ENCODE peak calls at places on chromosome 2, in six cellular contexts. H, A, J, L, S and V are unnamed samples.

GRCh38 chr2:224894356-224894755 is 147.9 kb downstream of the DOCK10 start:
- DNase-seq in J (no peak), L (no peak), H (no peak), A (no peak), S (no peak), V (no peak)

GRCh38 chr2:2655451-2655850 is 324.4 kb upstream of the MYT1L start:
- DNase-seq in A (no peak), L (no peak), S (no peak), J (no peak), H (no peak), V (no peak)

GRCh38 chr2:47719099-47719498 is 63.8 kb upstream of the MSH6 start:
- DNase-seq in J (no peak), L (no peak), S (no peak), A (no peak), H (no peak), V (no peak)

GRCh38 chr2:10303174-10303633 is 500 bp downstream of the HPCAL1 start:
- DNase-seq in L (no peak), A (no peak), S (peak; percentile 41), H (no peak), J (no peak), V (peak; percentile 60)

GRCh38 chr2:132589060-132589765 is 80.8 kb downstream of the LYPD1 start:
- DNase-seq in H (no peak), S (no peak), L (no peak), J (no peak), A (no peak), V (no peak)

GRCh38 chr2:161416633-161417427 is 733 bp downstream of the TBR1 start:
- DNase-seq in A (no peak), H (no peak), L (no peak), S (no peak), J (no peak), V (no peak)

GRCh38 chr2:64374686-64375085 is 79.3 kb upstream of the LGALSL start:
- DNase-seq in J (peak; percentile 24), A (no peak), H (no peak), L (peak; percentile 27), S (peak; percentile 31), V (no peak)

GRCh38 chr2:69549421-69549820 is 94.1 kb downstream of the AAK1 start:
- DNase-seq in S (no peak), H (no peak), L (no peak), J (no peak), A (no peak), V (no peak)

GRCh38 chr2:238142382-238143205 is 4.1 kb downstream of the KLHL30 start:
- DNase-seq in J (no peak), H (no peak), S (no peak), A (no peak), L (no peak), V (no peak)

GRCh38 chr2:221606369-221606768 is 34.3 kb upstream of the EPHA4 start:
- DNase-seq in J (no peak), S (no peak), L (no peak), H (no peak), A (no peak), V (no peak)

GRCh38 chr2:138421315-138421970 is 80.1 kb upstream of the SPOPL start:
- DNase-seq in L (no peak), J (no peak), A (peak; percentile 30), H (no peak), S (no peak), V (no peak)

GRCh38 chr2:190677255-190677654 is 28.4 kb downstream of the NAB1 start:
- DNase-seq in S (no peak), H (no peak), L (no peak), J (no peak), A (no peak), V (no peak)

GRCh38 chr2:29420484-29420883 is 305.3 kb downstream of the CLIP4 start:
- DNase-seq in H (no peak), A (no peak), J (no peak), S (no peak), L (no peak), V (no peak)

GRCh38 chr2:239488078-239488590 is 87.3 kb upstream of the HDAC4 start:
- DNase-seq in J (no peak), A (no peak), S (no peak), H (no peak), L (no peak), V (no peak)

GRCh38 chr2:189092936-189093335 is 86.6 kb downstream of the COL5A2 start:
- DNase-seq in J (peak; percentile 30), H (no peak), A (no peak), L (peak; percentile 25), S (no peak), V (no peak)

GRCh38 chr2:234146087-234146826 is 95.8 kb downstream of the SPP2 start:
- DNase-seq in S (no peak), J (peak; percentile 9), L (no peak), A (no peak), H (no peak), V (no peak)
- H3K27ac ChIP-seq in S (no peak overlapping the region), J (no peak overlapping the region), L (no peak overlapping the region), A (no peak overlapping the region), H (no peak overlapping the region), V (no peak overlapping the region)

GRCh38 chr2:66239655-66240054 is 195.3 kb upstream of the MEIS1 start:
- DNase-seq in S (no peak), A (no peak), J (no peak), H (no peak), L (peak; percentile 40), V (no peak)
- H3K4me3 ChIP-seq in S (no peak overlapping the region), A (no peak overlapping the region), J (no peak overlapping the region), H (no peak overlapping the region), L (no peak overlapping the region), V (no peak overlapping the region)

GRCh38 chr2:233241803-233242202 is 9.7 kb upstream of the ATG16L1 start:
- DNase-seq in H (no peak), A (no peak), S (peak; percentile 31), L (no peak), J (no peak), V (no peak)
- H3K27ac ChIP-seq in H (no peak overlapping the region), A (no peak overlapping the region), S (peak overlapping the region; percentile 8), L (peak overlapping the region; percentile 52), J (no peak overlapping the region), V (peak overlapping the region; percentile 36)

GRCh38 chr2:134231296-134231964 is 22.4 kb upstream of the MGAT5 start:
- DNase-seq in L (no peak), A (no peak), H (no peak), S (no peak), J (no peak), V (no peak)
- H3K4me3 ChIP-seq in L (no peak overlapping the region), A (no peak overlapping the region), H (no peak overlapping the region), S (no peak overlapping the region), J (no peak overlapping the region), V (no peak overlapping the region)

GRCh38 chr2:208319403-208319802 is 53.3 kb downstream of the PIKFYVE start:
- DNase-seq in H (no peak), J (no peak), S (no peak), A (no peak), L (no peak), V (no peak)
- H3K27ac ChIP-seq in H (no peak overlapping the region), J (no peak overlapping the region), S (no peak overlapping the region), A (no peak overlapping the region), L (peak overlapping the region; percentile 79), V (no peak overlapping the region)

DNA sequence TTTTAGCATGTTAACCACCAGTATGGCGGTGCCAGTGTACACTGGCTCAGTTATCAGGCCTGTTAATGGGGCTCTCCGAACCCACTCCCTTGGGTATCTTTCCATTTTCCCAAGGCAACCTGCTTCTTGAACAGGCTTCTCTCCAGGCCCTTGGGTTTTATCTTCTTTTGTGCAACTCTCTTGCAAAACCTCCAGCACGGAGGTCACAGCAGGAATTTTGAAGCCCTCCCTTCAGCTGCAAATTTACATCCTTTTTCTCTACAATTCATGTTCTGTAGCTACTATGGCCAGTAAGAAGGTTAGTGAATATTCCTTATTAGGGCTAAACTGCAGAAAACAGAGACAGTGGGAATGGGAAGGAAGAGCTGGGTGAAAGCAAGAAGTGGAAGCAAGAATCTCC is 10.5 kb upstream of the NPAS2 start:
- DNase-seq in J (no peak), H (no peak), S (no peak), A (no peak), L (no peak), V (no peak)
- H3K4me3 ChIP-seq in J (no peak overlapping the region), H (no peak overlapping the region), S (no peak overlapping the region), A (no peak overlapping the region), L (no peak overlapping the region), V (no peak overlapping the region)

GRCh38 chr2:108588070-108588668 is 53.9 kb downstream of the LIMS1 start:
- DNase-seq in H (no peak), S (peak; percentile 46), A (no peak), L (no peak), J (no peak), V (no peak)
- H3K27ac ChIP-seq in H (peak overlapping the region; percentile 7), S (peak overlapping the region; percentile 68), A (peak overlapping the region; percentile 80), L (peak overlapping the region; percentile 76), J (peak overlapping the region; percentile 29), V (peak overlapping the region; percentile 1)

GRCh38 chr2:169291517-169291916 is 70.8 kb downstream of the LRP2 start:
- DNase-seq in H (no peak), S (no peak), J (no peak), L (no peak), A (no peak), V (no peak)

GRCh38 chr2:169286858-169287257 is 75.5 kb downstream of the LRP2 start:
- DNase-seq in L (no peak), A (no peak), S (no peak), J (no peak), H (no peak), V (no peak)

GRCh38 chr2:169285528-169285927 is 76.8 kb downstream of the LRP2 start:
- DNase-seq in H (no peak), L (no peak), S (no peak), J (no peak), A (no peak), V (no peak)

GRCh38 chr2:169290433-169290832 is 71.9 kb downstream of the LRP2 start:
- DNase-seq in L (no peak), S (no peak), A (no peak), J (no peak), H (no peak), V (no peak)

GRCh38 chr2:169287666-169288065 is 74.7 kb downstream of the LRP2 start:
- DNase-seq in A (no peak), J (no peak), S (no peak), L (no peak), H (no peak), V (no peak)
- H3K4me3 ChIP-seq in A (no peak overlapping the region), J (no peak overlapping the region), S (no peak overlapping the region), L (no peak overlapping the region), H (no peak overlapping the region), V (no peak overlapping the region)

DNA sequence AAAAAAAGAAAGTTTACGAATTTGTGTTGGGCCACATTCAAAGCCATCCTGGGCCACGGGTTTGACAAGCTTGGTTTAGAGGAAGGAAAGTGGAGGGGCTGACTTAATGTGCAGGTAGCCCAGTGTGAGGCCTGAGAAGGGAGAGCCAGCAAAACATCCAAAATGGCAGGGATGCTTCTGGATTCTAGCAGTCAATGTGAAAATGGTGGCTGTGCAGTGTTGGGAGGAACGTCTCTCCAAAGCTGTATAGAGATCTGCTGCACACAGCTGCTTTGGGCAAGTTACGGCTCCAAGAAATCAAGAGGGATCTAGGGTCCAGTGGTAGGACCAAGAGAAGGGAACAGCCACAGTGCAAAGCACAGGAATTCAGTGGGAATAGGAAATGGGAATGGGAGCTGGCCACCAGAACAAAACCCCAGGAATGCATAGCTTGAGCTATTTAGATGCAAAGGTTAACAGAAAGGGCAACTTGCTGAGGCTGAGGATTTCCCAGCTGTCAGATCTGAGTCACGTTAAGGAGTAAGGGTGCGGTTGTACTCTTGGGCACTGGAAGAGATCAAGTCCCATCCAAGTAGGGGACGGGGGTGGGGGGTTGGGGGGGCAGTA is 70.6 kb downstream of the B3GNT2 start:
- DNase-seq in S (no peak), L (no peak), H (no peak), A (no peak), J (no peak), V (no peak)
- H3K27ac ChIP-seq in S (no peak overlapping the region), L (no peak overlapping the region), H (no peak overlapping the region), A (no peak overlapping the region), J (no peak overlapping the region), V (no peak overlapping the region)

GRCh38 chr2:120550274-120550673 is 185.4 kb upstream of the GLI2 start:
- DNase-seq in S (no peak), L (no peak), A (no peak), J (no peak), H (no peak), V (no peak)
- H3K4me3 ChIP-seq in S (no peak overlapping the region), L (no peak overlapping the region), A (no peak overlapping the region), J (no peak overlapping the region), H (no peak overlapping the region), V (no peak overlapping the region)